ENCODE peak calls at places on chromosomes 11 and 22, in nine cellular contexts. F, N, C, A, X, R, Q, W and I are unnamed samples.

GRCh38 chr11:68168694-68169093 is 44.4 kb downstream of the KMT5B start:
- DNase-seq in R (no peak), F (no peak), A (no peak), C (no peak), X (no peak), W (no peak), Q (no peak), N (no peak), I (no peak)

GRCh38 chr11:77126861-77127673 is 979 bp upstream of the MYO7A start:
- DNase-seq in X (peak), A (peak), W (peak), Q (peak), R (peak), F (peak), N (peak), C (peak), I (peak)

GRCh38 chr11:45468265-45468856 is 182.2 kb upstream of the SYT13 start:
- DNase-seq in C (peak), Q (no peak), W (no peak), N (no peak), X (no peak), R (no peak), F (peak), A (no peak), I (no peak)

GRCh38 chr22:19961201-19961580 is 19.6 kb upstream of the TXNRD2 start:
- DNase-seq in C (no peak), Q (no peak), R (no peak), F (no peak), W (no peak), A (no peak), N (no peak), X (no peak), I (no peak)

GRCh38 chr11:65452806-65453490 is 30.4 kb downstream of the NEAT1 start:
- DNase-seq in X (no peak), A (no peak), W (peak), R (no peak), C (no peak), Q (peak), N (peak), F (peak), I (no peak)

GRCh38 chr11:78220218-78221157 is 31.8 kb downstream of the USP35 start:
- DNase-seq in C (no peak), F (no peak), A (no peak), X (no peak), R (no peak), Q (no peak), N (no peak), W (no peak), I (no peak)

GRCh38 chr11:67545280-67545679 is 22.0 kb upstream of the CABP2 start:
- DNase-seq in W (no peak), F (no peak), C (peak), A (peak), X (no peak), N (no peak), Q (no peak), R (no peak), I (no peak)

GRCh38 chr11:112024178-112024777 is 930 bp upstream of the DLAT start:
- DNase-seq in F (no peak), W (no peak), A (no peak), N (no peak), C (no peak), Q (no peak), X (no peak), R (no peak), I (no peak)

GRCh38 chr22:34410111-34410510 is 489.8 kb upstream of the LARGE1 start:
- DNase-seq in R (no peak), Q (no peak), N (no peak), X (no peak), W (no peak), F (no peak), A (no peak), C (no peak), I (no peak)

GRCh38 chr22:44707752-44708151 is 5.7 kb downstream of the PRR5 start:
- DNase-seq in F (peak), Q (no peak), N (no peak), X (no peak), R (no peak), W (no peak), A (no peak), C (no peak), I (no peak)

GRCh38 chr11:832529-833113 is at the start of gene CD151:
- DNase-seq in F (peak), X (no peak), Q (no peak), N (no peak), A (peak), R (peak), W (peak), C (peak), I (peak)

GRCh38 chr11:4636962-4637661 is at the start of gene OR51D1:
- DNase-seq in N (peak), C (peak), F (peak), W (peak), A (peak), Q (peak), X (peak), R (peak), I (peak)
- TF ChIP-seq CTCF in N (peak), C (peak), F (peak), W (peak), A (peak), Q (peak), X (peak), R (peak), I (peak)

DNA sequence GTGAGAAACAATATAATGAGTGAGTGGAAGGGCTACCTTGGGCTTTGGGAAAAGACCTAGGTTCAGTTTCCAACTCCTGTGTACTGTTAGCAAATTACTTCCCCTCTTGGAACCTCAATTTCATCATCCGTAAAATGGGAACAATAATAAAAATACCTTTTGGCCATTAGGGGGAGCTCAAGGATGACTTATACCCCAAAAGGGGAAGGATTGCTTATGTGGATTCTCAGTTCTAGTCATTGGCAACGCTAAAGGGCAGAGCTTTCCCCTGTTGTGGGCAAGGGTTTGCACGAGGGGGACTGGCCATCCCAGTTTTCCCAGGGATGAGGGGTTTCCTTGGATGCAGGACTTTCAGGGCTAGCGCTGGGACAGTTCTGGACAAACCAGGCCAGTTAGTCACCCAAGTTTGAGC is 3.1 kb upstream of the COMMD9 start:
- DNase-seq in A (no peak), C (no peak), N (no peak), F (peak), X (no peak), Q (no peak), R (no peak), W (peak), I (no peak)
- TF ChIP-seq CTCF in A (peak), C (peak), N (peak), F (peak), X (peak), Q (peak), R (peak), W (peak), I (no peak)

DNA sequence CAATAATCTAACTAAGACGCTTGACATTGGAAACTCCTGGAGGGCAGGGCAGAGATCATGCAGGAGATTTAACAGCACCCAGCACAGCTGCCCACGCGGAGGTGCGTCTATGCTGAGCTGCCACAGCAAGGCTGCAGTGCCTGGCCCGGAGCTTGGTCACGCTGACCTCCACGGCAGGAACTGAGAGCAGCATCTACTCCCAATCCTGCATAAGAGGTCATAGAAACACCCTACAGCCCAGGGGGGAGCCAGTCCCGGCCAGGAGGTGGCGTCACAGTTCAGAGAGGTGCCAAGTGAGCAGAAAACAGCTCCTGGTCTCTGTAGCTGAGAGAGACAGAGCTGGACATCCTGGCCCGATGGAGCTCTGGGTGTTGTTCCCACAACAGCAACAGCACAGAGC is 121.1 kb upstream of the TMEM45B start:
- DNase-seq in R (no peak), F (no peak), N (no peak), A (no peak), W (peak), C (no peak), Q (no peak), X (no peak), I (no peak)
- TF ChIP-seq CTCF in R (no peak), F (no peak), N (no peak), A (no peak), W (no peak), C (no peak), Q (no peak), X (no peak), I (no peak)

GRCh38 chr11:35842958-35843357 is 100.9 kb upstream of the LDLRAD3 start:
- DNase-seq in C (no peak), W (no peak), Q (no peak), A (no peak), X (no peak), N (no peak), F (no peak), R (no peak), I (no peak)
- TF ChIP-seq CTCF in C (no peak), W (no peak), Q (no peak), A (no peak), X (no peak), N (no peak), F (no peak), R (no peak), I (no peak)

DNA sequence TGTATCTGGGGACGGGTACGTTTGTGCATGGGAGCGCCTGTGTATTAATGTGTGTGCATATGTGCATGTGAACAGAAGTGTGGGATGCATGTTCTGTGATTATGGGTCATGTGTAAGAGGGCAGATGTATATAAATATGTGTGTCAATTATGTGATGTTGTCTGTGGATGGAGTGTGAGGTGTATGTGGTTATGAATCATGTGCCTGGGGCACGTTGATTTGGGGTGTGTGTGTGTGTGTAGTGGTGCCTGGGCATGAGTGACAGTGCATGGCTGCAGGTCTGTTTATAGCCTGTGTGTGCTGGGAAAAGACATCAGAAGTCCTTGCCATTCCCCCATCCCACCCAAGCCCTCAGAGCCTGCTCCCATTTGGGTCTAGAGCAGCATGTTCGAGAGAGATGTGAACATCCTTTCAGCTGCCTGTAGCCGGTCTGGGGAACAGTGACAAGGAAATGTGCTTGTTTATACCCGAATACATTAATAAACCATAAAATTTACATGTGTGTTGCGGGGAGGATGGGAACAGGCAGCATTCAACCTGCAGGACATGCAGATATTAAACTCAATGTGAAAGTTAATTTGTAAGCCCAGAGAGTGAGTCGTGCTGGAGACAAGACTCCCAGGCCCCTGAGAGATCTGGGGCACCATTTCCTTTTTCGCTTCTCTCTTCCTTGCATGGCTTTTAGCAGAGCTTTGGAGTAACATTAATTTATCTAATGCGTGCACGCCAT is 129.0 kb downstream of the NECTIN1 start:
- DNase-seq in W (no peak), F (peak), C (no peak), Q (no peak), A (no peak), N (no peak), X (no peak), R (no peak), I (no peak)
- TF ChIP-seq CTCF in W (no peak), F (no peak), C (no peak), Q (no peak), A (no peak), N (no peak), X (no peak), R (no peak), I (no peak)

GRCh38 chr22:48515571-48516200 is 1312.0 kb downstream of the BRD1 start:
- DNase-seq in N (no peak), X (no peak), C (no peak), W (no peak), Q (no peak), R (no peak), A (no peak), F (no peak), I (no peak)

GRCh38 chr22:48520207-48520606 is 1307.5 kb downstream of the BRD1 start:
- DNase-seq in F (no peak), W (no peak), N (no peak), C (no peak), A (no peak), R (no peak), Q (no peak), X (no peak), I (no peak)

GRCh38 chr22:48516571-48516970 is 1311.1 kb downstream of the BRD1 start:
- DNase-seq in A (no peak), W (no peak), C (no peak), X (no peak), R (no peak), N (no peak), F (no peak), Q (no peak), I (no peak)

GRCh38 chr22:48513929-48514328 is 1313.7 kb downstream of the BRD1 start:
- DNase-seq in Q (no peak), F (no peak), A (no peak), N (no peak), W (no peak), X (no peak), R (no peak), C (no peak), I (no peak)

GRCh38 chr22:48517039-48518030 is 1310.3 kb downstream of the BRD1 start:
- DNase-seq in N (no peak), F (no peak), Q (no peak), R (no peak), X (peak), C (peak), W (no peak), A (no peak), I (no peak)
- TF ChIP-seq CTCF in N (no peak), F (no peak), Q (no peak), R (peak), X (peak), C (peak), W (no peak), A (no peak), I (no peak)

GRCh38 chr11:61696602-61697001 is 16.4 kb downstream of the DAGLA start:
- DNase-seq in C (no peak), X (no peak), A (no peak), R (no peak), Q (peak), F (no peak), N (no peak), W (peak), I (no peak)

GRCh38 chr11:61693897-61694840 is 14.0 kb downstream of the DAGLA start:
- DNase-seq in N (no peak), A (peak), R (no peak), Q (no peak), X (no peak), F (no peak), C (peak), W (peak), I (no peak)

GRCh38 chr11:61697093-61697492 is 16.9 kb downstream of the DAGLA start:
- DNase-seq in Q (no peak), C (peak), W (peak), N (no peak), F (no peak), X (no peak), R (no peak), A (no peak), I (no peak)

GRCh38 chr11:61694971-61695706 is 14.9 kb downstream of the DAGLA start:
- DNase-seq in N (peak), Q (peak), F (no peak), X (peak), C (peak), A (peak), R (no peak), W (no peak), I (no peak)

DNA sequence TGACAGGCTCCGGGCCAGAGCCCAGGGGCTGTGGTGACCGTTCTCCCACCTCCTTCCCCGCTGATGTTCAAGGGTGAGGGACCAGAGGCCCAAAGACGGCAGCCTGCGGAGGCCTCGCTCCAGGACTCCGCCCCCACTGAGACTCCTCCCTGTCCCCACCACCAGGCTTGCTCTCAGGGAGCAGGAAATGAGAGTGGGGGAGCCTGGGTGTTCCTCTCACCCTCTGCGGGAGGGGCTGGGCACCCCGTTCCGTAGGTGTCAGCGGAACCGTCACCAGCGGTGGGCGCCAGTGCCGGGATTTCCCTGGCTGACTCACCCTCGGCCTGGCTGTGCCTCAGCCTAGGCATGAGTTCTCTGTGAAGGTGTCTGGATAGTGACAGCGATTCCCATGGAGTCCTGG is 15.7 kb downstream of the DAGLA start:
- DNase-seq in N (peak), F (peak), X (no peak), W (peak), A (peak), C (peak), R (no peak), Q (peak), I (peak)
- TF ChIP-seq CTCF in N (peak), F (peak), X (no peak), W (no peak), A (peak), C (peak), R (no peak), Q (peak), I (no peak)

GRCh38 chr11:123063396-123064267 is 1.7 kb upstream of the HSPA8 start:
- DNase-seq in F (peak), C (peak), W (peak), N (peak), A (no peak), X (peak), Q (peak), R (no peak), I (no peak)

GRCh38 chr11:123062892-123063395 is 1.0 kb upstream of the HSPA8 start:
- DNase-seq in A (no peak), N (no peak), W (no peak), Q (no peak), C (no peak), R (no peak), X (peak), F (peak), I (no peak)

GRCh38 chr11:123061403-123062157 is at the start of gene HSPA8:
- DNase-seq in X (peak), F (peak), N (peak), C (peak), R (peak), A (peak), W (peak), Q (peak), I (no peak)

GRCh38 chr11:123060265-123061000 is 1.5 kb downstream of the HSPA8 start:
- DNase-seq in A (no peak), Q (no peak), X (peak), F (no peak), R (no peak), W (peak), C (no peak), N (no peak), I (no peak)

DNA sequence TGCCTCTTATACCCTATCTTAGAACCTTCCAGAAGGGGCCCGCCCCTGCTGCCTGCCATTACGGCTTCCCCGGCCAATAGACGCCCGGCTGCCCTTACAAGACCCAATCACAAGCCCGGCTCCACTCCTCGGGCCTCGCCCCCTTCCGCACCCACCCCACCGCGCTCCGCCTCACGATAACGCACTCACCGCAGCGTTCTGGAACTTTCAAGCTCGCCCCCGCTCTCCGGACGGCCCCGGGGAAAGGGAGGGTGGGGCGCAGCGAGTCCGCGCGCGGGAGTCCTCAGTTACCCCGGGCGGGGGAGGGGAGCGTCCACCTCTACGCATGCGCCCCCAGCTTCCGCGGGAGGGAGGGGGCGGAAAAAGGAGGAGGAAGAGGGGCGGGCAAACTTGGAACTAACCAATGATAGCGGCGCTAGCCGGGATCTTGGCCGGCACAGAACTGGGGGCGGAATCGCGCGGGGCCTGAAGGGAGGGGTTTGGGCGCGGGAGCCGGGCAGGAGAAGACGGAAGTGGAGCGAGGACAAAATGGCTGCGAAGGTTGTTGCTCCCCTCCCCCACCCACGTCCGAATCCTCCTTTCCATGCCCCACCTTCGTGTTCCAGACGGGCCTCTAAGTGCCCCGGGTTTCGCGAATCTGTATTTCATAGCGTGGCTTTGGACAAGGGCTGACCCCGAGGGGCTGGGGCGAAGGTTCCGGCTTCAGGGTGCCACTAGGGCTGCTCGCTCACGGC is 389 bp upstream of the HSPA8 start:
- DNase-seq in X (peak), A (peak), Q (peak), R (peak), W (peak), N (peak), C (peak), F (peak), I (peak)
- TF ChIP-seq CTCF in X (no peak), A (peak), Q (no peak), R (no peak), W (no peak), N (no peak), C (no peak), F (no peak), I (no peak)

DNA sequence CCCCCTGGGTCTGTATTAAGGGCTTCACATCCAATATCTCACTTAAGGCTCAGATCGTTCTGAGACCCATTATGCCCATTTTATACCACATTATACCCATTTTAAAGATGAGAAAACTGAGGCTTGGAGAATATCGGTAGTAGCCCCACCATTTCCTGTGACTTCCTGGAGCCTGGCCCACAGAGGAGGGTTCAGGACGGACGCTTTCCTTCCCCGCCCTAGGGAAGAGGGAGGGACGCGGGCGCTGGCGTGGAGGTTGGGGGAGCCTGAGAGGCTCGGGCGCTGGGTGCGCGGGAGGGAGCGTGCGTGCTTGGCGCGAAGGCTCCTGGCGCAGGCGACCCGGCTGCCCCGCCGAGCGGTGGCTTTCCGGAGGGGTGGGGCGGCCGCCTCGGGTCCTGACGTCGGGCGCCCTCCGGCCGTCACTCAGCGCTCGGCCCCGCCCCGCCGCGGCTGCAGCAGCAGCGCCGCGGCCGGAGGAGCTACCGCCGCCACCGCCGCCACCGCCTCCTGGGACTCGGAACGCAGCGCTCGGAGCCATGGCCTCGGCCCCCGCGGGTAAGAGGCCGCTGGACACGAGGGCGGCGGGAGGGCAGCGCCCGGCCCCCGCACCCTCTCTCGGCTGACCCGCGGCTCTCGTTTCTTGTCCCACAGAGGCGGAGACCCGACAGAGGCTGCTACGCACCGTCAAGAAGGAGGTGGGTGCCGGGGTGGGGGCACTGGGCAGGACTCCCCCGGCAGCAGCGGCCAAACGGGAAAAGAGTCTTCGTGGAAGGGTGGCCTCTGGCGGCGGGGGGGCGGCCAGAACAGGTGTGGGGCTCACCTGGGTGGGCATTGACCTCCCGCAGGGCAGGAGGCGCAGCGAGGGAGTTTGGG is at the start of gene SGSM1:
- DNase-seq in A (peak), W (peak), N (peak), Q (peak), X (peak), C (peak), F (peak), R (peak), I (peak)
- TF ChIP-seq CTCF in A (no peak), W (no peak), N (no peak), Q (no peak), X (no peak), C (no peak), F (no peak), R (no peak), I (no peak)